ENCODE peak calls at places on chromosomes 12 and 14, in nine cellular contexts. X is NCI-H748 treated with DMSO at 0.1 percent for 48 hours; H is head of caudate nucleus; F is suprapubic skin; Z is activated naive CD4-positive, alpha-beta T cell; I is endothelial cell; A is caudate nucleus; N is Caki2; C is omental fat pad. S is an unnamed sample.
A peak's percentile ranks its signal among the peaks of the same experiment; 100 is the strongest.

GRCh38 chr12:42798811-42799438 is 209.4 kb upstream of the PRICKLE1 start:
- DNase-seq in X (no peak), H (no peak), F (no peak), Z (no peak), I (no peak), A (no peak), N (peak; percentile 26), C (no peak), S (no peak)

GRCh38 chr12:10301103-10301502 is 6.6 kb upstream of the KLRD1 start:
- DNase-seq in X (no peak), H (no peak), F (no peak), Z (no peak), I (no peak), A (no peak), N (no peak), C (no peak), S (no peak)

GRCh38 chr12:19220205-19220604 is 90.7 kb downstream of the PLEKHA5 start:
- DNase-seq in X (no peak), H (no peak), F (no peak), Z (no peak), I (no peak), A (no peak), N (no peak), C (no peak), S (no peak)

GRCh38 chr12:54601841-54602240 is 13.4 kb upstream of the PPP1R1A start:
- DNase-seq in X (no peak), H (no peak), F (no peak), Z (no peak), I (no peak), A (no peak), N (no peak), C (no peak), S (no peak)

GRCh38 chr12:54173066-54173726 is 15.6 kb downstream of the SMUG1 start:
- DNase-seq in X (peak; percentile 60), H (peak; percentile 37), F (no peak), Z (no peak), I (peak; percentile 34), A (no peak), N (no peak), C (no peak), S (peak; percentile 80)

GRCh38 chr14:90361865-90362557 is 30.3 kb upstream of the NRDE2 start:
- DNase-seq in X (no peak), H (no peak), F (no peak), Z (no peak), I (no peak), A (no peak), N (no peak), C (no peak), S (no peak)

GRCh38 chr12:62434504-62435336 is 31.9 kb upstream of the MON2 start:
- DNase-seq in X (peak; percentile 1), H (no peak), F (no peak), Z (no peak), I (no peak), A (no peak), N (no peak), C (no peak), S (peak; percentile 44)

GRCh38 chr12:93571360-93571853 is 1.1 kb upstream of the SOCS2 start:
- DNase-seq in X (peak; percentile 21), H (peak; percentile 36), F (peak; percentile 85), Z (peak; percentile 39), I (peak; percentile 88), A (no peak), N (peak; percentile 74), C (peak; percentile 65), S (peak; percentile 85)

GRCh38 chr12:6478406-6478805 is 7.9 kb upstream of the VAMP1 start:
- DNase-seq in X (no peak), H (no peak), F (no peak), Z (no peak), I (no peak), A (no peak), N (no peak), C (no peak), S (no peak)

GRCh38 chr12:71857657-71858056 is 18.1 kb downstream of the TBC1D15 start:
- DNase-seq in X (no peak), H (no peak), F (no peak), Z (no peak), I (no peak), A (no peak), N (no peak), C (no peak), S (no peak)

GRCh38 chr14:61751475-61751989 is 10.7 kb upstream of the SNAPC1 start:
- DNase-seq in X (no peak), H (no peak), F (no peak), Z (no peak), I (no peak), A (no peak), N (no peak), C (no peak), S (no peak)

GRCh38 chr12:26798013-26798412 is 35.0 kb downstream of the ITPR2 start:
- DNase-seq in X (no peak), H (no peak), F (no peak), Z (no peak), I (no peak), A (no peak), N (no peak), C (no peak), S (no peak)

GRCh38 chr12:111304642-111305071 is 64.2 kb downstream of the PHETA1 start:
- DNase-seq in X (no peak), H (no peak), F (no peak), Z (no peak), I (peak; percentile 37), A (no peak), N (peak; percentile 8), C (no peak), S (no peak)

GRCh38 chr12:25728196-25728595 is 175.1 kb upstream of the LMNTD1 start:
- DNase-seq in X (no peak), H (no peak), F (no peak), Z (no peak), I (no peak), A (no peak), N (no peak), C (no peak), S (no peak)

GRCh38 chr14:99035268-99035667 is 236.7 kb downstream of the BCL11B start:
- DNase-seq in X (no peak), H (no peak), F (no peak), Z (no peak), I (no peak), A (no peak), N (no peak), C (no peak), S (no peak)

GRCh38 chr12:56676851-56677601 is 11.1 kb downstream of the PTGES3 start:
- DNase-seq in X (no peak), H (no peak), F (peak; percentile 31), Z (no peak), I (no peak), A (no peak), N (no peak), C (no peak), S (no peak)

GRCh38 chr12:116878567-116879508 is 2.4 kb downstream of the HRK start:
- DNase-seq in X (no peak), H (no peak), F (no peak), Z (no peak), I (no peak), A (no peak), N (no peak), C (no peak), S (no peak)

GRCh38 chr12:108921946-108922345 is 42.1 kb downstream of the DAO start:
- DNase-seq in X (no peak), H (no peak), F (no peak), Z (no peak), I (no peak), A (no peak), N (no peak), C (no peak), S (no peak)

GRCh38 chr12:47216150-47216677 is 136.5 kb upstream of the AMIGO2 start:
- DNase-seq in X (no peak), H (no peak), F (no peak), Z (peak; percentile 41), I (no peak), A (no peak), N (no peak), C (no peak), S (no peak)

GRCh38 chr12:75549989-75550388 is 38.6 kb upstream of the KRR1 start:
- DNase-seq in X (no peak), H (no peak), F (no peak), Z (no peak), I (no peak), A (no peak), N (no peak), C (no peak), S (no peak)

GRCh38 chr12:88306471-88307069 is 164.5 kb downstream of the TMTC3 start:
- DNase-seq in X (no peak), H (no peak), F (no peak), Z (no peak), I (no peak), A (no peak), N (no peak), C (no peak), S (no peak)

S was measured in NCI-H146.